ENCODE peak calls at places on chromosomes 1 and 21, in ten cellular contexts. V is NCI-H774; X is HuH-7.5; O is fibroblast of pulmonary artery; D is left cardiac atrium; I is NCI-H748 treated with DMSO at 0.1 percent for 48 hours; T is sigmoid colon; W is stimulated activated CD4-positive, alpha-beta T cell treated with anti-CD3 and anti-CD28 coated beads, Interleukin-4, amount 100 ng/mL, for 24 hours; E is stimulated activated naive CD4-positive, alpha-beta T cell; Z is SW480. K is an unnamed sample.

GRCh38 chr1:1560178-1560577 is 14.5 kb downstream of the SSU72 start:
- DNase-seq in V (no peak), X (no peak), O (no peak), D (no peak), I (no peak), T (no peak), W (no peak), E (no peak), Z (no peak), K (no peak)

GRCh38 chr1:205370780-205371179 is 14.1 kb upstream of the KLHDC8A start:
- DNase-seq in V (peak), X (no peak), O (no peak), D (no peak), I (no peak), T (no peak), W (no peak), E (no peak), Z (no peak), K (no peak)

GRCh38 chr1:25174730-25175612 is 57.3 kb downstream of the SYF2 start:
- DNase-seq in V (no peak), X (no peak), O (no peak), D (no peak), I (no peak), T (no peak), W (no peak), E (no peak), Z (peak), K (no peak)

GRCh38 chr1:170675825-170676224 is 11.9 kb downstream of the PRRX1 start:
- DNase-seq in V (no peak), X (no peak), O (no peak), D (no peak), I (no peak), T (no peak), W (no peak), E (no peak), Z (no peak), K (no peak)

GRCh38 chr1:57616906-57617305 is 193.0 kb upstream of the DAB1 start:
- DNase-seq in V (no peak), X (no peak), O (no peak), D (peak), I (no peak), T (no peak), W (no peak), E (no peak), Z (no peak), K (no peak)

GRCh38 chr1:107821340-107821739 is 143.6 kb downstream of the VAV3 start:
- DNase-seq in V (no peak), X (no peak), O (no peak), D (no peak), I (no peak), T (no peak), W (peak), E (no peak), Z (no peak), K (no peak)

GRCh38 chr21:18493420-18493819 is 89.8 kb upstream of the TMPRSS15 start:
- DNase-seq in V (no peak), X (no peak), O (peak), D (no peak), I (no peak), T (no peak), W (no peak), E (no peak), Z (no peak), K (no peak)

GRCh38 chr1:222546548-222547259 is 1.2 kb downstream of the HHIPL2 start:
- DNase-seq in V (no peak), X (no peak), O (peak), D (peak), I (peak), T (no peak), W (no peak), E (no peak), Z (peak), K (peak)

GRCh38 chr1:94265011-94265422 is 27.6 kb upstream of the ARHGAP29 start:
- DNase-seq in V (no peak), X (no peak), O (no peak), D (no peak), I (no peak), T (no peak), W (no peak), E (no peak), Z (no peak), K (no peak)

GRCh38 chr21:42161401-42161956 is 57.5 kb upstream of the ABCG1 start:
- DNase-seq in V (no peak), X (no peak), O (no peak), D (no peak), I (no peak), T (no peak), W (no peak), E (no peak), Z (no peak), K (no peak)

GRCh38 chr1:227546055-227546454 is 17.3 kb upstream of the ZNF678 start:
- DNase-seq in V (no peak), X (no peak), O (no peak), D (no peak), I (no peak), T (no peak), W (no peak), E (no peak), Z (no peak), K (no peak)

GRCh38 chr1:30085814-30086770 is 637.3 kb downstream of the MATN1 start:
- DNase-seq in V (no peak), X (no peak), O (peak), D (peak), I (no peak), T (peak), W (peak), E (no peak), Z (no peak), K (no peak)

GRCh38 chr21:34844033-34844923 is 175.5 kb downstream of the CLIC6 start:
- DNase-seq in V (no peak), X (no peak), O (peak), D (peak), I (no peak), T (peak), W (no peak), E (no peak), Z (no peak), K (no peak)

GRCh38 chr1:183687546-183688279 is 34.6 kb upstream of the APOBEC4 start:
- DNase-seq in V (no peak), X (no peak), O (no peak), D (no peak), I (no peak), T (no peak), W (no peak), E (no peak), Z (no peak), K (no peak)

GRCh38 chr1:31306278-31306677 is 9.4 kb downstream of the ZCCHC17 start:
- DNase-seq in V (no peak), X (no peak), O (peak), D (no peak), I (no peak), T (no peak), W (no peak), E (no peak), Z (peak), K (no peak)

GRCh38 chr1:180912801-180913616 is at the start of gene KIAA1614:
- DNase-seq in V (no peak), X (no peak), O (peak), D (peak), I (no peak), T (peak), W (no peak), E (no peak), Z (peak), K (no peak)

GRCh38 chr1:60103186-60103585 is 29.6 kb upstream of the C1orf87 start:
- DNase-seq in V (peak), X (no peak), O (no peak), D (no peak), I (no peak), T (no peak), W (no peak), E (no peak), Z (no peak), K (no peak)

GRCh38 chr1:54937469-54937868 is 43.0 kb upstream of the TMEM61 start:
- DNase-seq in V (no peak), X (no peak), O (no peak), D (no peak), I (no peak), T (no peak), W (no peak), E (no peak), Z (no peak), K (no peak)

GRCh38 chr1:81430236-81430635 is 370.5 kb upstream of the ADGRL2 start:
- DNase-seq in V (no peak), X (no peak), O (no peak), D (no peak), I (no peak), T (no peak), W (no peak), E (no peak), Z (no peak), K (no peak)

GRCh38 chr1:233326995-233327937 is at the start of gene MAP3K21:
- DNase-seq in V (peak), X (peak), O (peak), D (peak), I (peak), T (peak), W (peak), E (peak), Z (peak), K (peak)